ENCODE peak calls at places on chromosomes 7 and 10, in nine cellular contexts. L, K, M, J, Q, C, F, Y and V are unnamed samples.

GRCh38 chr7:94161476-94161875 is 157.3 kb upstream of the BET1 start:
- DNase-seq in J (no peak), Q (no peak), M (no peak), Y (no peak), C (no peak), F (no peak), L (no peak), K (no peak), V (no peak)

GRCh38 chr7:34130558-34131285 is 225.4 kb downstream of the BMPER start:
- DNase-seq in Q (no peak), J (no peak), M (no peak), F (no peak), C (no peak), Y (no peak), L (no peak), K (no peak), V (no peak)

GRCh38 chr10:77197544-77197943 is 440.1 kb downstream of the KCNMA1 start:
- DNase-seq in M (no peak), Q (no peak), C (no peak), Y (no peak), F (no peak), K (no peak), L (no peak), J (no peak), V (no peak)

GRCh38 chr10:98394855-98395440 is 20.0 kb downstream of the PYROXD2 start:
- DNase-seq in L (no peak), J (no peak), Y (no peak), K (no peak), M (no peak), F (no peak), Q (no peak), C (no peak), V (no peak)

GRCh38 chr7:74092964-74093339 is 9.3 kb downstream of the LIMK1 start:
- DNase-seq in J (peak), L (no peak), Y (no peak), F (no peak), Q (no peak), K (peak), M (no peak), C (no peak), V (peak)

GRCh38 chr7:5636914-5637313 is 144.5 kb downstream of the RNF216 start:
- DNase-seq in M (no peak), L (peak), C (peak), Q (peak), K (peak), F (no peak), Y (peak), J (peak), V (no peak)

GRCh38 chr10:117980216-117980615 is 66.5 kb downstream of the RAB11FIP2 start:
- DNase-seq in Q (no peak), K (peak), M (no peak), Y (peak), L (peak), F (no peak), J (no peak), C (peak), V (no peak)

GRCh38 chr7:80107278-80107677 is 27.4 kb upstream of the GNAI1 start:
- DNase-seq in Y (no peak), M (no peak), Q (no peak), C (no peak), K (no peak), L (no peak), J (no peak), F (no peak), V (no peak)

GRCh38 chr7:1934756-1935155 is 264.7 kb downstream of the ELFN1 start:
- DNase-seq in F (no peak), C (no peak), M (no peak), J (no peak), Q (no peak), L (no peak), K (no peak), Y (no peak), V (no peak)

GRCh38 chr7:57181281-57181680 is 49.0 kb upstream of the ZNF479 start:
- DNase-seq in C (no peak), M (no peak), F (no peak), J (no peak), L (no peak), Y (no peak), K (no peak), Q (no peak), V (no peak)

GRCh38 chr10:123301077-123301875 is 147.1 kb downstream of the BUB3 start:
- DNase-seq in F (no peak), J (peak), L (peak), Y (no peak), M (peak), Q (no peak), C (no peak), K (peak), V (no peak)

GRCh38 chr10:52653221-52653501 is 119.4 kb downstream of the MBL2 start:
- DNase-seq in C (no peak), L (no peak), J (no peak), K (no peak), Q (no peak), F (no peak), M (no peak), Y (no peak), V (no peak)

GRCh38 chr7:82376739-82377138 is 66.8 kb downstream of the CACNA2D1 start:
- DNase-seq in Q (no peak), F (no peak), J (no peak), K (no peak), L (no peak), M (no peak), C (no peak), Y (no peak), V (no peak)

GRCh38 chr7:51040777-51041176 is 258.1 kb upstream of the GRB10 start:
- DNase-seq in K (peak), J (no peak), C (no peak), Q (no peak), L (no peak), Y (peak), F (no peak), M (no peak), V (no peak)

GRCh38 chr10:99461230-99461629 is 30.8 kb upstream of the GOT1 start:
- DNase-seq in C (no peak), L (peak), M (no peak), J (no peak), Y (no peak), K (peak), Q (no peak), F (no peak), V (no peak)

GRCh38 chr7:138934861-138935260 is 46.3 kb downstream of the KIAA1549 start:
- DNase-seq in C (no peak), J (no peak), Y (no peak), K (peak), Q (no peak), F (no peak), M (no peak), L (peak), V (no peak)

GRCh38 chr10:55146032-55146431 is 345.0 kb upstream of the PCDH15 start:
- DNase-seq in L (peak), K (no peak), C (peak), M (no peak), J (no peak), Y (peak), Q (no peak), F (no peak), V (no peak)

GRCh38 chr10:62109532-62110293 is 158.9 kb downstream of the RTKN2 start:
- DNase-seq in F (no peak), K (no peak), J (no peak), M (no peak), L (no peak), Q (no peak), Y (no peak), C (no peak), V (peak)

GRCh38 chr10:58590924-58591323 is 78.3 kb downstream of the BICC1 start:
- DNase-seq in J (no peak), Y (no peak), K (peak), L (no peak), C (no peak), Q (no peak), F (no peak), M (no peak), V (no peak)

GRCh38 chr10:72875250-72876055 is 18.1 kb upstream of the OIT3 start:
- DNase-seq in Q (no peak), J (no peak), M (no peak), Y (peak), K (peak), C (peak), L (peak), F (no peak), V (peak)

GRCh38 chr10:102159831-102160230 is 7.6 kb downstream of the NOLC1 start:
- DNase-seq in Y (no peak), Q (no peak), C (no peak), J (no peak), F (no peak), L (no peak), M (no peak), K (no peak), V (no peak)

GRCh38 chr7:37320140-37320839 is 128.4 kb downstream of the ELMO1 start:
- DNase-seq in M (no peak), Q (no peak), F (no peak), J (no peak), L (no peak), Y (no peak), K (no peak), C (no peak), V (no peak)

GRCh38 chr7:64869912-64870562 is 33.0 kb upstream of the ZNF273 start:
- DNase-seq in M (no peak), J (no peak), C (no peak), F (no peak), K (no peak), Q (peak), L (no peak), Y (no peak), V (peak)

GRCh38 chr10:35781643-35782035 is 139.5 kb upstream of the FZD8 start:
- DNase-seq in L (peak), Q (no peak), J (peak), Y (no peak), C (no peak), F (no peak), M (no peak), K (peak), V (no peak)

GRCh38 chr10:57809961-57810360 is 457.7 kb downstream of the IPMK start:
- DNase-seq in J (no peak), F (no peak), Q (no peak), Y (no peak), C (no peak), M (no peak), L (no peak), K (no peak), V (no peak)

GRCh38 chr10:126518186-126519080 is 130.2 kb upstream of the ADAM12 start:
- DNase-seq in Q (no peak), C (no peak), M (no peak), J (no peak), K (no peak), F (no peak), L (no peak), Y (no peak), V (no peak)

DNA sequence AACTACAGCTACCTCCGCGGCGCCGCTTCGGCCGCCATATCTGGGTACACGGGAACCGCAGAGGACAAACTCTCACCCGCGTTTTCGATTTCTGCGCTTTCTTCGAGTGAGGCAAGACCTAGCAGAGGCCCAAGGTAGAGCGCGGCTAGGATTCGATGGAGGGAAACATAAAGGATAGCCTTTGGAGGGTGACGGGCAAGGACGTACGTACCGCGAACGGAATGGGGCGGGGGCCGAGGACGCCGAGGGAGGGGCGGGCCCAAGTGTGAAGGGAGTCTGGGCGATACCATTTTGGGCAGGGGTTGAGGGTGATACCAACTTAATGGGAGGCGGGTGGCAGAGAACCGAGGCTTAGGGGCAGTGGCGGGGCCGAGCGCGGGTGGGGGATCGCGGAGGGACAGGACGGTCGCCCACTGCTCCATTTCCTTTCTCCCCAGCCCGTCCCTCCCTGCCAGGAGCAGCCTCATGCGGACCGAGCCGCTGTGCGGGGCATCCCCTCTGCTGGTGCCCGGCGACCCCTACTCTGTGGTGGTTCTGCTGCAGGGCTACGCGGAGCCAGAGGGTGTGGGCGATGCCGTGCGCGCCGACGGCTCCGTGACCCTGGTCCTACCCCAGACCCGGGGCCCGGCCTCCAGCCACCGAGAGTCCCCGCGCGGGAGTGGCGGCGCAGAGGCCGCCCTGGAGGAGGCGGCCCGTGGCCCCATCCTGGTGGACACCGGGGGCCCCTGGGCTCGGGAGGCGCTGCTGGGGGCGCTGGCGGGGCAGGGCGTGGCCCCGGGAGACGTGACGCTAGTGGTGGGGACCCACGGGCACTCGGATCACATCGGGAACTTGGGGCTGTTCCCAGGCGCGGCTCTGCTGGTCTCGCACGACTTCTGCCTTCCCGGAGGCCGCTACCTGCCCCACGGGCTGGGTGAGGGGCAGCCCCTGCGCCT is at the start of gene MBLAC1:
- DNase-seq in J (peak), K (peak), C (peak), Q (peak), F (peak), Y (peak), M (peak), L (peak), V (peak)
- TF ChIP-seq CTCF in J (no peak), K (no peak), C (no peak), Q (no peak), F (no peak), Y (no peak), M (no peak), L (no peak), V (peak)

GRCh38 chr7:107981466-107981865 is 21.5 kb downstream of the LAMB1 start:
- DNase-seq in F (no peak), L (no peak), M (no peak), Q (no peak), C (no peak), K (no peak), Y (no peak), J (no peak), V (no peak)

GRCh38 chr7:107980671-107981190 is 22.2 kb downstream of the LAMB1 start:
- DNase-seq in L (no peak), Y (no peak), C (no peak), J (no peak), F (no peak), K (no peak), M (no peak), Q (no peak), V (no peak)

GRCh38 chr7:107980171-107980570 is 22.8 kb downstream of the LAMB1 start:
- DNase-seq in F (no peak), L (no peak), Y (no peak), K (no peak), J (no peak), Q (no peak), C (no peak), M (no peak), V (no peak)

GRCh38 chr7:107982463-107982862 is 20.5 kb downstream of the LAMB1 start:
- DNase-seq in L (no peak), C (no peak), J (no peak), M (no peak), K (no peak), F (no peak), Y (no peak), Q (no peak), V (no peak)

GRCh38 chr7:107982918-107983389 is 20.0 kb downstream of the LAMB1 start:
- DNase-seq in K (peak), Y (no peak), J (no peak), Q (no peak), M (no peak), L (peak), C (no peak), F (no peak), V (no peak)
- TF ChIP-seq CTCF in K (peak), Y (peak), J (peak), Q (no peak), M (no peak), L (peak), C (peak), F (no peak), V (no peak)

GRCh38 chr7:84454174-84454959 is 259.8 kb upstream of the SEMA3A start:
- DNase-seq in F (no peak), K (peak), Q (no peak), J (no peak), L (peak), C (no peak), M (no peak), Y (no peak), V (no peak)
- TF ChIP-seq CTCF in F (no peak), K (peak), Q (no peak), J (no peak), L (peak), C (peak), M (peak), Y (no peak), V (no peak)

GRCh38 chr10:90652519-90652918 is 205.3 kb downstream of the HTR7 start:
- DNase-seq in J (no peak), L (peak), F (no peak), Y (no peak), K (peak), Q (no peak), C (no peak), M (no peak), V (no peak)

DNA sequence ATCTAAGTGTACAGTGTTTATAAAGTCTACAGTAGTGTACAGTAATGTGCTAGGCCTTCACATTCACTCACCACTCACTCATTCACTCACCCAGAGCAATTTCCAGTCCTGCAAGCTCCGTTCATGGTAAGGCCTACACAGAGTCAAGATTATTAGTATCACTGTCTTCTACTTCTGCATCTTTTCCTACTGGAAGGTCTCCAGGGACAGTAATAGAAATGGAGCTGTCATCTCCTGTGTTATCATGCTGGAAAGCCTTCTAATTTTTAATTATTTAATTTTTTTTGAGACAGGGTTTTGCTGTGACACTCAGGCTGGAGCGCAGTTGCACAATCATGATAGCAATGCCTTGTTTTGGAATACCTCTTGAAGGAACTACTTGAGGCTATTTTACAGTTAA is 207.0 kb downstream of the HTR7 start:
- DNase-seq in Y (no peak), K (no peak), L (no peak), J (no peak), M (no peak), C (no peak), Q (no peak), F (no peak), V (no peak)
- TF ChIP-seq CTCF in Y (no peak), K (no peak), L (no peak), J (no peak), M (no peak), C (no peak), Q (no peak), F (no peak), V (no peak)

DNA sequence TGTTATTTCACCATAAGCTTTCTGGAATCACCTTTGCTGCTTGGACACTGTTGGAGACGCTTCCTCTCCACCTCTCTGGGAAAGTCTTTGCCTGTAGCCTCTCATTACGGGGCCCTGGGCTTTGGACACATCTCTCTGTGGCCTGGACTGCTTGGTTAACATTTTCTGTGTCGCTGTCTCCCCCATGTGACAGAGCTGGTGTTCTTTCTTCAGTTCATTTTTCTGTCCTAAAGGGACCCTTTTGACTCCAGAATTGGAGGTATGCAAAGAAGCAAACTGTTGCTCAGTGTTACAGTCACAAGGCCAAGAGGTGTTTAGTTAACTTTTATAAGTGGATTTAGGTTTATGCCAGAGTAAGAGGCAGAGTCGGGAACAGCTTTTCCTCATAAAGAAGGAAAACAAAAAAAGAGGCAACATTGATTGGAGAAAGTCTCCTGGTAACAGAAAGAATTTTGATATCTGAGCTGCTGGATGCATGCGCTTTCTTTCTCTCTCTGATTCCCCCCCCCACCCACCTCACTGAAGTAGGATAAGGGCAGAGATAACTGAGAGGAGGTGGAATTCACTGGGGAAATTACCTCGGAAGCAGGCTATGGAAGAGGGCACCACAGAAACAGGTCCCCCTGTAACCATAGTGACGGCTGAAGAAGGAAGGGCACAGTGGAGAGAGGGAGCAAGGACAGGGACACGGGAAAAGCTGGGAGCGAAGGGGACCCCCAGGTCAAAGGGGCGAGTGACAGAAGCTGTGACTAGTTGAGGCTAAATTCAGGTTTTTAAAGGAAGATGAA is 57.8 kb downstream of the LGI1 start:
- DNase-seq in C (no peak), J (no peak), L (peak), K (no peak), M (no peak), Q (no peak), F (no peak), Y (no peak), V (no peak)
- TF ChIP-seq CTCF in C (no peak), J (no peak), L (peak), K (no peak), M (peak), Q (no peak), F (no peak), Y (no peak), V (peak)